ENCODE peak calls at places on chromosomes 4 and X, in five cellular contexts. F, C, S, O and J are unnamed samples.

GRCh38 chrX:12758291-12758690 is 32.9 kb upstream of the PRPS2 start:
- DNase-seq in F (no peak), C (no peak), S (no peak), O (no peak), J (no peak)

GRCh38 chrX:115679460-115679859 is 118.5 kb downstream of the PLS3 start:
- DNase-seq in F (peak; percentile 39), C (no peak), S (no peak), O (no peak), J (no peak)

GRCh38 chrX:141733371-141733770 is 34.8 kb upstream of the SPANXD start:
- DNase-seq in F (peak; percentile 48), C (no peak), S (no peak), O (no peak), J (no peak)

GRCh38 chr4:188941524-188942109 is 802.4 kb downstream of the TRIML1 start:
- DNase-seq in F (peak; percentile 100), C (no peak), S (no peak), O (peak; percentile 93), J (peak; percentile 100)

GRCh38 chrX:118724775-118725174 is 2.6 kb upstream of the IL13RA1 start:
- DNase-seq in F (peak; percentile 56), C (no peak), S (no peak), O (no peak), J (no peak)

GRCh38 chrX:13658602-13659001 is 5.7 kb downstream of the TCEANC start:
- DNase-seq in F (peak; percentile 73), C (no peak), S (no peak), O (no peak), J (no peak)

GRCh38 chrX:73182502-73183114 is 32.0 kb downstream of the NAP1L2 start:
- DNase-seq in F (no peak), C (no peak), S (no peak), O (no peak), J (no peak)

GRCh38 chrX:40078489-40079288 is 19.1 kb downstream of the BCOR start:
- DNase-seq in F (no peak), C (no peak), S (no peak), O (no peak), J (no peak)

GRCh38 chrX:74458738-74459137 is 37.4 kb downstream of the SLC16A2 start:
- DNase-seq in F (peak; percentile 77), C (no peak), S (no peak), O (peak; percentile 42), J (peak; percentile 18)

GRCh38 chr4:145231906-145232700 is 51.7 kb upstream of the OTUD4 start:
- DNase-seq in F (peak; percentile 65), C (no peak), S (no peak), O (no peak), J (no peak)

GRCh38 chr4:163447481-163447880 is 26.1 kb downstream of the TKTL2 start:
- DNase-seq in F (no peak), C (no peak), S (no peak), O (no peak), J (no peak)

GRCh38 chrX:115940888-115941332 is 229.6 kb upstream of the AGTR2 start:
- DNase-seq in F (peak; percentile 45), C (peak; percentile 85), S (no peak), O (no peak), J (peak; percentile 4)

GRCh38 chr4:22932326-22932725 is 239.6 kb downstream of the GBA3 start:
- DNase-seq in F (no peak), C (no peak), S (no peak), O (no peak), J (no peak)

GRCh38 chrX:139194571-139195280 is 335.8 kb upstream of the F9 start:
- DNase-seq in F (no peak), C (no peak), S (peak; percentile 82), O (no peak), J (no peak)

GRCh38 chr4:86927843-86928395 is 6.9 kb upstream of the AFF1 start:
- DNase-seq in F (peak; percentile 99), C (peak; percentile 77), S (no peak), O (peak; percentile 90), J (peak; percentile 96)

GRCh38 chrX:794311-794710 is 163.7 kb downstream of the SHOX start:
- DNase-seq in F (no peak), C (no peak), S (no peak), O (no peak), J (no peak)

GRCh38 chr4:125951275-125951887 is 636.6 kb downstream of the FAT4 start:
- DNase-seq in F (peak; percentile 60), C (no peak), S (no peak), O (peak; percentile 76), J (no peak)

GRCh38 chr4:5773271-5773555 is 62.2 kb downstream of the EVC start:
- DNase-seq in F (peak; percentile 82), C (no peak), S (no peak), O (peak; percentile 36), J (no peak)

GRCh38 chrX:117510453-117510852 is 606.2 kb downstream of the KLHL13 start:
- DNase-seq in F (no peak), C (no peak), S (no peak), O (no peak), J (no peak)

GRCh38 chr4:174389439-174389838 is 105.7 kb downstream of the CEP44 start:
- DNase-seq in F (no peak), C (no peak), S (no peak), O (no peak), J (no peak)

GRCh38 chr4:61740950-61741638 is 541.0 kb downstream of the ADGRL3 start:
- DNase-seq in F (no peak), C (no peak), S (no peak), O (no peak), J (no peak)

GRCh38 chr4:95371457-95372179 is 177.2 kb downstream of the UNC5C start:
- DNase-seq in F (no peak), C (no peak), S (no peak), O (no peak), J (no peak)

GRCh38 chr4:8739820-8740665 is 131.6 kb downstream of the HMX1 start:
- DNase-seq in F (no peak), C (no peak), S (peak; percentile 47), O (no peak), J (no peak)

GRCh38 chr4:186105721-186106335 is 1.3 kb downstream of the FAM149A start:
- DNase-seq in F (no peak), C (no peak), S (no peak), O (no peak), J (peak; percentile 61)
- H3K4me3 ChIP-seq in F (no peak overlapping the region), C (peak overlapping the region; percentile 53), S (peak overlapping the region; percentile 45), O (no peak overlapping the region), J (peak overlapping the region; percentile 66)

GRCh38 chr4:183249854-183250253 is 70.2 kb downstream of the CLDN22 start:
- DNase-seq in F (peak; percentile 52), C (no peak), S (no peak), O (no peak), J (no peak)
- TF ChIP-seq CTCF in F (peak; percentile 57), C (no peak), S (peak; percentile 14), O (peak; percentile 47), J (peak; percentile 45)

GRCh38 chr4:72486991-72487390 is 82.0 kb downstream of the ADAMTS3 start:
- DNase-seq in F (no peak), C (no peak), S (no peak), O (no peak), J (no peak)

GRCh38 chr4:72484991-72485390 is 84.0 kb downstream of the ADAMTS3 start:
- DNase-seq in F (no peak), C (no peak), S (no peak), O (no peak), J (no peak)

GRCh38 chr4:72494156-72494555 is 74.9 kb downstream of the ADAMTS3 start:
- DNase-seq in F (no peak), C (no peak), S (no peak), O (no peak), J (no peak)

DNA sequence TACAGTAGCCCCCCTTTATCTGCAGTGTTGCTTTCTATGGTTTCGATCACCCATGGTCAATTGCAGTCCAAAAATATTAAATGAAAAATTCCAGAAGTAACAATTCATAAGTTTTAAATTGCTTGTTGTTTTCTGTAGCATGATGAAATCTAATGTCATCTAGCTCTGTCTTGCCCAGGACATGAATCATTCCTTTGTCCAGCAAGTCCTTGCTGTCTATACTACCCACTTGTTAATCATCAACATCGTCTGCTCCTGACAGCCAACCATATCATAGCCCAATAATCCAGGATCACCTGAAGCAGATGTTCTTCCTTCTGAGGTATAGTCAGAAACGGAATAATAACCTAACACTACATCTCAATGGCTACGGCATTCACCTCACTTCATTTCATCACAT is 79.8 kb downstream of the ADAMTS3 start:
- DNase-seq in F (peak; percentile 4), C (no peak), S (no peak), O (no peak), J (peak; percentile 67)
- H3K36me3 ChIP-seq in F (no peaks in the 10 kb centered on the region), C (no peaks in the 10 kb centered on the region), S (no peaks in the 10 kb centered on the region), O (no peaks in the 10 kb centered on the region), J (no peaks in the 10 kb centered on the region)

DNA sequence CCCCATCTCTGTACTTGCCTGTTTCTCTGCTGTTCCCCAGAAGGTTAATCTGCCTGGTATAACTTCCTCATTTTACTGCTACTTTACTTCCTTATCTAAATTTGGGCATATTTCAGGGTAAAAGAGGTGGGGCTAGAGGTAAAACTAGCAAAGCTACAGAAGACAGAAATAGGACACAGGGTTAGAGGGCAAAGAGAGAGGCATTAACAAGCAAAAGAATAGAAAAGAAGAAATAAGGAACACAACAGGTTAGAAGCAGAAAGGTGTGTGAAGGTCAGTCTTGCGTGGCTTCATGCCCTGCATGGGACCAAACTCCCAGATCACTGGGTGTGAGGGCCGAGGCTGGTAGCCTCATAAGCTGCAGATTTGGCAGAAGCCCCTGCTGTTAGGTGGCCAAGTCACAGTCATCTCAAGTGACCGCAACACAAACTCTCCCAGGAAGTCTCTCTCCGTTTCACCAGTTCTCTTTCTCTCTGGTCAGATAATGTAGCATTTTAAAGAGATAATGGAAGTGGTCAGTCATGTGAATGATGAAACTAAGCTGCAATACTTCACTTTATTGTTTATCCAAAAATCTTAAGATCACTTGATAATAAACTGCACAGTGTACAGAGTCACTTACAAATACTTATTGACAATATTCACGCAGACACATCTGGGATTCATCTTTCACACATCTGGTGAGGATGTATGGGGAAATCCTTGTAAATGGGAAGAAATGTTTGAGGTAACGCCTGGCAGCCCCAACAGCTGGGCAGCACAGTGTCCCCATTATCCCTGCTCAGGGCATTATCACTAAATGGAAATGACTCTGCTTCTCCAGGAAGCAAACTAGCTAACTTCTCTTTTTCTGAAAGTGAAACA is 16.4 kb downstream of the TMEM154 start:
- DNase-seq in F (no peak), C (no peak), S (no peak), O (no peak), J (no peak)
- H3K4me3 ChIP-seq in F (no peak overlapping the region), C (no peak overlapping the region), S (no peak overlapping the region), O (no peak overlapping the region), J (no peak overlapping the region)

GRCh38 chr4:108031427-108032083 is 41.9 kb downstream of the HADH start:
- DNase-seq in F (peak; percentile 20), C (no peak), S (no peak), O (no peak), J (no peak)

GRCh38 chr4:108029731-108030130 is 40.0 kb downstream of the HADH start:
- DNase-seq in F (peak; percentile 59), C (no peak), S (no peak), O (no peak), J (no peak)

GRCh38 chr4:108029321-108029720 is 39.6 kb downstream of the HADH start:
- DNase-seq in F (no peak), C (no peak), S (no peak), O (no peak), J (no peak)

GRCh38 chr4:108033348-108033747 is 43.7 kb downstream of the HADH start:
- DNase-seq in F (no peak), C (no peak), S (no peak), O (no peak), J (no peak)

GRCh38 chr4:108030332-108030731 is 40.6 kb downstream of the HADH start:
- DNase-seq in F (peak; percentile 76), C (no peak), S (no peak), O (peak; percentile 16), J (peak; percentile 25)
- TF ChIP-seq CTCF in F (peak; percentile 71), C (no peak), S (no peak), O (peak; percentile 73), J (peak; percentile 59)

GRCh38 chrX:70346671-70347070 is 56.8 kb downstream of the KIF4A start:
- DNase-seq in F (no peak), C (no peak), S (no peak), O (no peak), J (no peak)
- H3K36me3 ChIP-seq in F (no peaks in the 10 kb centered on the region), C (no peaks in the 10 kb centered on the region), S (no peaks in the 10 kb centered on the region), O (no peaks in the 10 kb centered on the region), J (no peaks in the 10 kb centered on the region)